ENCODE peak calls at places on chromosomes 11 and 22, in eight cellular contexts. I, F, Q, R, U, G, Y and Z are unnamed samples.

GRCh38 chr11:15027011-15027410 is 46.4 kb upstream of the CALCB start:
- DNase-seq in G (no peak), F (no peak), U (no peak), I (no peak), R (no peak), Y (no peak), Q (no peak), Z (no peak)

GRCh38 chr11:114813216-114813615 is 134.9 kb downstream of the NXPE2 start:
- DNase-seq in I (no peak), U (no peak), R (no peak), F (no peak), Q (no peak), G (no peak), Y (no peak), Z (peak; percentile 52)

GRCh38 chr22:31488988-31489617 is 539 bp downstream of the EIF4ENIF1 start:
- DNase-seq in U (peak; percentile 27), Q (peak; percentile 46), F (peak; percentile 7), R (peak; percentile 84), I (peak; percentile 45), Y (peak; percentile 36), G (peak; percentile 20), Z (peak; percentile 53)

GRCh38 chr11:58796333-58797049 is 48.0 kb downstream of the GLYATL2 start:
- DNase-seq in G (no peak), Q (no peak), R (no peak), F (no peak), Y (peak; percentile 51), U (no peak), I (no peak), Z (no peak)

GRCh38 chr11:122888162-122888561 is 5.6 kb downstream of the JHY start:
- DNase-seq in R (no peak), Q (no peak), G (no peak), U (no peak), Y (no peak), F (no peak), I (no peak), Z (no peak)

GRCh38 chr11:46410021-46410420 is 18.4 kb upstream of the CHRM4 start:
- DNase-seq in R (no peak), Y (no peak), I (no peak), G (no peak), Q (peak; percentile 36), F (no peak), U (no peak), Z (peak; percentile 80)

GRCh38 chr11:29306527-29306926 is 710.3 kb downstream of the KCNA4 start:
- DNase-seq in U (no peak), G (no peak), R (no peak), F (peak; percentile 94), I (no peak), Q (peak; percentile 92), Y (no peak), Z (no peak)

GRCh38 chr11:68615657-68616056 is 68.7 kb upstream of the GAL start:
- DNase-seq in Q (no peak), I (no peak), G (no peak), R (no peak), F (no peak), U (no peak), Y (no peak), Z (no peak)

GRCh38 chr11:73265278-73265810 is 6.8 kb upstream of the P2RY6 start:
- DNase-seq in Y (peak; percentile 2), I (no peak), Q (no peak), U (no peak), R (no peak), F (no peak), G (no peak), Z (no peak)

GRCh38 chr11:15093432-15093831 is 20.0 kb downstream of the CALCB start:
- DNase-seq in G (no peak), U (no peak), I (no peak), Q (no peak), R (no peak), Y (no peak), F (no peak), Z (no peak)

GRCh38 chr22:28188480-28188879 is 269.4 kb upstream of the PITPNB start:
- DNase-seq in I (no peak), Q (no peak), G (no peak), F (no peak), R (no peak), Y (no peak), U (peak; percentile 24), Z (no peak)
- H3K27me3 ChIP-seq in I (no peaks in the 10 kb centered on the region), Q (no peaks in the 10 kb centered on the region), G (no peaks in the 10 kb centered on the region), F (no peaks in the 10 kb centered on the region), R (no peaks in the 10 kb centered on the region), Y (no peaks in the 10 kb centered on the region), U (no peaks in the 10 kb centered on the region), Z (no peaks in the 10 kb centered on the region)

DNA sequence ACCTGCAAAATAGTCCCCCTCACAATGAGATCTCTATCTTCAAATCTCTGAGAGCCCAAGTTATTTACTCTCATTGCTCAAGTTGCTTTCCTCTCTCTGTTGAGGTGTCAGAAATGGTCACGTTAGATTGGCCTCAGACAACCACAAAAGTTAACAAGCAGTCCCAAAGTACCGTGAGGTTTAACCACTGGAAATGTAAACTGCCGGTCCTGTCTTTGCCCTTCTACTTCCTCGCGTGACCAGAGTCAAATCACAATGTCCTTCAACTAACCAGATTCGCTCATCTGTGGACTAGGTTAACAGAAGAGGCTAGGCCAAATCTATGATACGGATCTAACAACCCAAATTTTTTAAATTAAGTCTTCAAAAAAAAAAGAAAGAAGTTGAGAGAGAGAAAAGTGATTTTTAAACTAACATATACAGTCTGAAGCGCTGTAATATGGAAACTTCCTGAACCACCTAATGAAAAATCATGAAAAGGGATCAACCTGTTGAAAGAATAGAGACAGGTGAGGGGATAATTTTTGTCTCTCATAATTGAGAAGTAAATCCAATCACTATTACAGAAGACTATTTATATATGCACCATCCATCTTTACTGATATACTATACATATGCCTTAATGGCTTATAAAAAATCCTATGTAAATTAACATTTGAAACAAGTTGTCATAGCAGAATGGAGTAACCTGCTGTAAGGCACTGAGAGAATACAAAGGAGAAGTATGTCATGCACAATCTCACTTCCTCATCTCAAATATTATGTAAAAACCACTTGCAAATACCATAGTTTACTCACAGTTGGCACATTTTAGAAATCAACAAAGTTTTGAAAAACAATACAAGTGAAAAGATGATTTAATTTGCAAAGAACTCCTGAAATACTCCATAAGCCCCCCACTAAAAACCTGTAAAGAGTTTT is 3.3 kb upstream of the JAML start:
- DNase-seq in U (no peak), R (no peak), Y (no peak), F (no peak), Q (no peak), G (peak; percentile 19), I (no peak), Z (no peak)
- H3K27me3 ChIP-seq in U (no peaks in the 10 kb centered on the region), R (peaks cover 8% of the 10 kb centered on the region), Y (peaks cover 5% of the 10 kb centered on the region), F (no peaks in the 10 kb centered on the region), Q (peaks cover 36% of the 10 kb centered on the region), G (no peaks in the 10 kb centered on the region), I (no peaks in the 10 kb centered on the region), Z (no peaks in the 10 kb centered on the region)

DNA sequence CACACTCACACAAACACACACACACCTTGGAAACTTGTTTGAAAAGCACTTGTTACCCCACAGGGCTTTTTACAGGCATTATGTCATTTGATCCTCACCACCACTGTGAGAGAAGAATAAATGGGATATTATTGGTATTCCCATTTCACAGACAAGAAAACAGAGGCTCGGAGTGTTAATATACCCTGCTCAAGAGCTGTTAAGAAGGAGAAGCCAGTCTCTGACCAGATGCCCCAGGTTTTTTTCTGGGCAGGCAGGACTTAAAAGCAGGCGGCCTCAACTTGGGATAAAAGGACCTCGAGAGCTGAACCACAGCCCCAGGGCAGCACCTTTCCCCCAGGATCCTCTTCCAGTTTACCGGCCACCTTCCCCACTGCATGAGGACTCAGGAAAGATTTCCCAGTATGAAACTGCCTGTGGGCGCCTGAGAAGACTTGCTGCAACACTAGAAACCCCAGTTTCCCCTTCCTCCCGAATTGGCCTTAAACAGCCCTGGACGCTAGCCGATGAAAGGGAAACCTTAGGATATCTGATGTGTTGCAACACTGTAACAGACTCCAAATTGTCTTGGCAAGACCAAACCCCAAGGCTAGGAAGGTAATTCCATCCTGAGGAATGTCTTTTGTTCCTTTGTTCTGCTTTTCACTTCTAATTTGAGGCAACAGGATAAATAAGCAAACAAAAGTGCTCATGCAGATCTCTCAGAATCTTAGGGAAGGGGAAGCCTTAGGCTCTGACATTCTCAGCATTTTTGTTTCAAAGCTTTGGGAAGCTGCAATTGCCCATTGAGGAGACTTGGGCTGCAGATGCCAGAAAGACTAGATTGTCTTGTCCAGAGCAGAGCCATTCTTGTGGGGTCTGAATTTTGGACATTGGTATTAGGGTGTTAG is 173.5 kb downstream of the TRIM29 start:
- DNase-seq in U (peak; percentile 62), R (no peak), F (no peak), I (no peak), G (no peak), Y (no peak), Q (peak; percentile 54), Z (no peak)
- H3K27me3 ChIP-seq in U (no peaks in the 10 kb centered on the region), R (no peaks in the 10 kb centered on the region), F (peaks cover 3% of the 10 kb centered on the region), I (no peaks in the 10 kb centered on the region), G (no peaks in the 10 kb centered on the region), Y (peaks cover 29% of the 10 kb centered on the region), Q (no peaks in the 10 kb centered on the region), Z (no peaks in the 10 kb centered on the region)

GRCh38 chr11:35980646-35981402 is 37.0 kb downstream of the LDLRAD3 start:
- DNase-seq in F (peak; percentile 55), I (no peak), G (no peak), Y (no peak), Q (peak; percentile 58), R (no peak), U (no peak), Z (no peak)

GRCh38 chr11:35983965-35984364 is 40.1 kb downstream of the LDLRAD3 start:
- DNase-seq in G (no peak), U (no peak), I (no peak), F (no peak), R (no peak), Y (no peak), Q (no peak), Z (no peak)

GRCh38 chr11:35981581-35981980 is 37.7 kb downstream of the LDLRAD3 start:
- DNase-seq in G (no peak), Q (peak; percentile 55), F (no peak), I (no peak), R (no peak), Y (no peak), U (no peak), Z (no peak)

GRCh38 chr11:35978891-35979290 is 35.0 kb downstream of the LDLRAD3 start:
- DNase-seq in R (no peak), U (no peak), F (no peak), I (no peak), Q (no peak), G (no peak), Y (no peak), Z (no peak)

DNA sequence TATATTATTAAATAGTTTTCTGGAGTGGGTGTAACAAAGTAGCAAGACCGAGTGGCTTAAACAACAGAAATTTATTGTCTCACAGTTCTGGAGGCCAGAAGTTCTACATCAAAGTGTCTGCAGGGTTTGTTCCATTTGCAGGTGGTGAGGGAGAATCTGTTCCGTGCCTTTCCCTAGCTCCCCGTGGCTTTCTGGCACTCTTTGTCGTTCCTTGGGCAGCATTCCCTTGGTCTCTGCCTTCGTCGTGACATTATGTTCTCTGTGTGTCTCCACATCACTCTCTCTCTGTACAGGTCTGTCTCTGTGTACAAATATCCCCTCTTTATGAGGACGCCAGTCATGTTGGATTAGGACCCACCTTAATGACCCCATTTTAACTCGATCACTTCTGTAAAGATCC is 38.2 kb downstream of the LDLRAD3 start:
- DNase-seq in G (no peak), U (no peak), F (no peak), I (no peak), R (no peak), Q (no peak), Y (no peak), Z (no peak)
- H3K27me3 ChIP-seq in G (no peaks in the 10 kb centered on the region), U (no peaks in the 10 kb centered on the region), F (no peaks in the 10 kb centered on the region), I (no peaks in the 10 kb centered on the region), R (no peaks in the 10 kb centered on the region), Q (no peaks in the 10 kb centered on the region), Y (no peaks in the 10 kb centered on the region), Z (no peaks in the 10 kb centered on the region)